ENCODE peak calls at places on chromosomes 1 and 21, in six cellular contexts. K, T, A, R, F and Z are unnamed samples.

GRCh38 chr1:3345792-3346191 is 108.7 kb upstream of the ARHGEF16 start:
- DNase-seq in T (no peak), R (no peak), K (no peak), F (no peak), A (no peak), Z (no peak)

GRCh38 chr1:67052741-67053534 is 1.0 kb downstream of the SLC35D1 start:
- DNase-seq in T (peak; percentile 77), R (no peak), F (peak; percentile 48), K (peak; percentile 7), A (peak; percentile 42), Z (peak; percentile 53)

GRCh38 chr1:61853545-61853944 is 111.3 kb downstream of the PATJ start:
- DNase-seq in K (peak; percentile 31), F (peak; percentile 15), A (peak; percentile 22), T (no peak), R (no peak), Z (no peak)

GRCh38 chr1:99544328-99544727 is 101.6 kb upstream of the PALMD start:
- DNase-seq in K (no peak), A (peak; percentile 79), R (peak; percentile 60), T (no peak), F (peak; percentile 67), Z (no peak)

GRCh38 chr1:199298825-199299224 is 660.0 kb downstream of the PTPRC start:
- DNase-seq in F (peak; percentile 72), K (no peak), A (peak; percentile 11), R (peak; percentile 71), T (no peak), Z (no peak)

GRCh38 chr1:162172733-162173132 is 103.2 kb downstream of the NOS1AP start:
- DNase-seq in R (no peak), F (no peak), T (no peak), A (no peak), K (no peak), Z (no peak)

GRCh38 chr21:35226960-35227741 is 178.0 kb upstream of the RUNX1 start:
- DNase-seq in R (no peak), F (no peak), A (no peak), K (no peak), T (no peak), Z (no peak)

GRCh38 chr1:210653771-210654170 is 325.1 kb downstream of the HHAT start:
- DNase-seq in T (no peak), R (peak; percentile 10), F (peak; percentile 14), A (peak; percentile 28), K (no peak), Z (no peak)

GRCh38 chr1:103063911-103064310 is 44.4 kb downstream of the COL11A1 start:
- DNase-seq in A (no peak), F (no peak), R (no peak), T (no peak), K (no peak), Z (no peak)

GRCh38 chr21:38170705-38171682 is 85.8 kb upstream of the KCNJ15 start:
- DNase-seq in A (peak; percentile 29), R (peak; percentile 34), F (peak; percentile 45), K (no peak), T (no peak), Z (no peak)

GRCh38 chr1:54283997-54284385 is 84.0 kb downstream of the MRPL37 start:
- DNase-seq in R (no peak), K (no peak), T (no peak), F (no peak), A (no peak), Z (no peak)

GRCh38 chr21:38323721-38324591 is 67.2 kb downstream of the KCNJ15 start:
- DNase-seq in R (peak; percentile 97), F (peak; percentile 96), K (no peak), T (no peak), A (peak; percentile 94), Z (no peak)

GRCh38 chr1:44786138-44786840 is 1.7 kb downstream of the BEST4 start:
- DNase-seq in F (peak; percentile 68), R (peak; percentile 60), T (peak; percentile 91), K (peak; percentile 86), A (peak; percentile 59), Z (peak; percentile 77)

GRCh38 chr1:11479375-11479979 is 522 bp downstream of the DISP3 start:
- DNase-seq in T (no peak), R (no peak), A (no peak), K (peak; percentile 64), F (no peak), Z (no peak)

GRCh38 chr1:229075217-229075616 is 195.7 kb upstream of the RAB4A start:
- DNase-seq in K (no peak), T (no peak), R (no peak), F (no peak), A (no peak), Z (no peak)

GRCh38 chr1:53294557-53294956 is 33.3 kb downstream of the LRP8 start:
- DNase-seq in T (no peak), K (no peak), R (peak; percentile 74), F (peak; percentile 84), A (peak; percentile 78), Z (no peak)

GRCh38 chr1:16442273-16442672 is 1.7 kb downstream of the NECAP2 start:
- DNase-seq in R (no peak), F (no peak), K (no peak), T (no peak), A (no peak), Z (no peak)

GRCh38 chr1:212609701-212610574 is 1.4 kb downstream of the ATF3 start:
- DNase-seq in A (no peak), K (no peak), R (no peak), F (peak; percentile 23), T (no peak), Z (peak; percentile 29)
- TF ChIP-seq CTCF in A (no peak), K (peak; percentile 6), R (no peak), F (no peak), T (no peak), Z (no peak)

GRCh38 chr1:8925406-8925805 is 20.3 kb upstream of the CA6 start:
- DNase-seq in K (no peak), F (no peak), T (no peak), A (no peak), R (no peak), Z (no peak)
- H3K9ac ChIP-seq in K (no peak overlapping the region), F (no peak overlapping the region), T (no peak overlapping the region), A (no peak overlapping the region), R (no peak overlapping the region), Z (no peak overlapping the region)

GRCh38 chr1:9428601-9429368 is 110.5 kb upstream of the SLC25A33 start:
- DNase-seq in A (peak; percentile 99), F (peak; percentile 99), T (peak; percentile 99), R (peak; percentile 96), K (peak; percentile 96), Z (peak; percentile 100)
- TF ChIP-seq CTCF in A (peak; percentile 7), F (no peak), T (no peak), R (no peak), K (peak; percentile 19), Z (no peak)

GRCh38 chr1:222455188-222455879 is 92.6 kb downstream of the HHIPL2 start:
- DNase-seq in R (peak; percentile 65), F (peak; percentile 75), T (peak; percentile 89), A (peak; percentile 93), K (peak; percentile 68), Z (peak; percentile 82)
- H3K9ac ChIP-seq in R (peak overlapping the region; percentile 56), F (no peak overlapping the region), T (peak overlapping the region; percentile 16), A (peak overlapping the region; percentile 54), K (no peak overlapping the region), Z (no peak overlapping the region)

GRCh38 chr1:154479764-154480421 is 22.1 kb upstream of the TDRD10 start:
- DNase-seq in R (peak; percentile 51), T (no peak), K (peak; percentile 84), A (peak; percentile 85), F (peak; percentile 68), Z (peak; percentile 83)

GRCh38 chr1:154476791-154477190 is 25.2 kb upstream of the TDRD10 start:
- DNase-seq in A (no peak), R (no peak), T (no peak), K (no peak), F (no peak), Z (no peak)

GRCh38 chr1:154481058-154481457 is 21.0 kb upstream of the TDRD10 start:
- DNase-seq in R (no peak), T (no peak), A (no peak), K (peak; percentile 46), F (no peak), Z (no peak)

GRCh38 chr1:154478013-154478412 is 24.0 kb upstream of the TDRD10 start:
- DNase-seq in T (no peak), A (no peak), R (no peak), K (no peak), F (no peak), Z (peak; percentile 92)

GRCh38 chr1:154478639-154479038 is 23.4 kb upstream of the TDRD10 start:
- DNase-seq in A (peak; percentile 34), F (peak; percentile 29), K (no peak), R (no peak), T (no peak), Z (peak; percentile 56)
- TF ChIP-seq CTCF in A (peak; percentile 5), F (no peak), K (peak; percentile 41), R (no peak), T (no peak), Z (peak; percentile 20)

DNA sequence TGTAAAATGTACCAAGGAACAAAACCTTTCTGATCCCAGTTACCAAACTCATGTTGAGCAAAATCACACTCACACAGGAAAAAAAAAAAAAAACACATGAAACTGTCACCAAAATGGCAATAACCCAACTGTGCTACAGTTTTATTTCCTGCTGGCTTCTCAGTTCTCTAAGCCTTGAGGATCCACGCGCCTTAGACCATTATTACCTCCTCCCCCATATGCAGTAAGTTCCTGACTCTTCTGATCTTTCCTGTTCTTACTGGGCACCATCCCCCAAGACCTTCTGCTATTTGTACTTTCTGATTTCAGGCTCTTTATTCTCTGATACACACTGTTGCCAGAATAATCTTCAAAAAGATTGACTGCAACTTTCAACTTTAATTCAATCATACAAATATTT is 79.6 kb downstream of the SLC45A1 start:
- DNase-seq in A (no peak), R (no peak), K (no peak), T (no peak), F (no peak), Z (no peak)
- H3K9ac ChIP-seq in A (peak overlapping the region; percentile 3), R (peak overlapping the region; percentile 84), K (peak overlapping the region; percentile 60), T (peak overlapping the region; percentile 1), F (no peak overlapping the region), Z (no peak overlapping the region)

GRCh38 chr1:164774413-164774812 is 215.4 kb downstream of the PBX1 start:
- DNase-seq in R (no peak), F (no peak), K (no peak), T (no peak), A (no peak), Z (no peak)
- TF ChIP-seq CTCF in R (no peak), F (peak; percentile 6), K (no peak), T (no peak), A (no peak), Z (no peak)

DNA sequence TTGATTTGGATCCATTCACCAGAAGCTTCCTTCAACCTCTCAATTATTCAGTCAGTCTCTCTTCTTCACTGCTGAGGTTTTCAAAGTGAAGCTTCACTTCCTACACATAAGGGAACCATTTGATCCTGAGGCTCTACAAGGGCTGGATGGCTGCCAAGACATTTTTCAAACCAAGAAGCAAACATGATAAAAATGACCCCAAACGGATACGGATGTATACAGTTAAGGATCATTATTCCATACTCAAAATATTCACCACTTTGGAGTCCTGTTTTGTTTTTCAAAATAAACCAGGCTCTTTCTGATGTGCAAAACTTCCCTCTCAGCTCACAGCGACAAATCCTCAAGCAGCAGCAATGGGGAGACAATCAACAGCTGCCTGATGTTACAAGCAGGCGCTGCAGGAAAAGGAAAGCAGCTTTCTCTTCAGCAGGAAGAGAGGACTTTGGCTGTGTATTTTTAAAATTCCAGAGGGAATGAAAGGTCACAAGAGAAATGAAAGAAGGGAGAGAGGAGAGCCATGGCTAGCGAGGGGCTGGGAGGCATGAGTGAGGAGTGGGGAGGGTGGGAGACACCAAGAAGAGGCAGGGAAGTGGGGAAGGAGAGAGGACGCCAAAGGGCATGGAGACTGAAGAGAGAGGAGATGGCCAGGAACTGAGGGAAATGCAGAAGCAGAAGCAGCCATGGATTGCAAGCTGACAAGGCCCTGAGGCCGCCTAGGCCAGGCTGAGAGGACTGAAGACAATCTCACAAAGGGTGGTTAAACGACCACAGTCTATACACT is 145.4 kb downstream of the SLC45A1 start:
- DNase-seq in T (no peak), F (peak; percentile 79), R (peak; percentile 72), A (peak; percentile 89), K (peak; percentile 60), Z (peak; percentile 62)
- H3K9ac ChIP-seq in T (peak overlapping the region; percentile 31), F (peak overlapping the region; percentile 9), R (peak overlapping the region; percentile 61), A (peak overlapping the region; percentile 59), K (peak overlapping the region; percentile 49), Z (peak overlapping the region; percentile 70)